ENCODE peak calls at places on chromosomes 4 and X, in five cellular contexts. R is iPS DF 6.9, W is stomach, T is prostate gland, B is esophagus squamous epithelium. F is an unnamed sample.

GRCh38 chr4:172042714-172043114 is 229.5 kb downstream of the GALNTL6 start:
- DNase-seq in R (no peak), W (no peak), T (no peak), B (no peak), F (no peak)

GRCh38 chr4:153453455-153453854 is 12.7 kb upstream of the TMEM131L start:
- DNase-seq in R (no peak), W (no peak), T (no peak), B (no peak), F (no peak)

GRCh38 chrX:129771266-129771995 is 8.3 kb upstream of the SASH3 start:
- DNase-seq in R (no peak), W (no peak), T (no peak), B (no peak), F (no peak)

GRCh38 chr4:177155454-177155853 is 154.2 kb upstream of the NEIL3 start:
- DNase-seq in R (no peak), W (no peak), T (no peak), B (no peak), F (no peak)

GRCh38 chr4:138192113-138192512 is 50.0 kb downstream of the SLC7A11 start:
- DNase-seq in R (no peak), W (no peak), T (no peak), B (no peak), F (no peak)

GRCh38 chrX:134512566-134512965 is 52.6 kb downstream of the HPRT1 start:
- DNase-seq in R (no peak), W (no peak), T (no peak), B (no peak), F (no peak)

GRCh38 chrX:49919617-49920016 is 2.8 kb upstream of the CLCN5 start:
- DNase-seq in R (peak; percentile 4), W (peak; percentile 55), T (no peak), B (no peak), F (no peak)

GRCh38 chrX:25020391-25021131 is 4.8 kb upstream of the ARX start:
- DNase-seq in R (no peak), W (no peak), T (no peak), B (no peak), F (no peak)

GRCh38 chrX:153766098-153766817 is 2.2 kb downstream of the PLXNB3 start:
- DNase-seq in R (no peak), W (no peak), T (no peak), B (no peak), F (no peak)

GRCh38 chr4:180587379-180587778 is 1655.8 kb upstream of the TENM3 start:
- DNase-seq in R (no peak), W (no peak), T (no peak), B (no peak), F (no peak)

GRCh38 chr4:120399846-120400245 is 333.2 kb upstream of the MAD2L1 start:
- DNase-seq in R (no peak), W (no peak), T (no peak), B (no peak), F (no peak)

GRCh38 chr4:10639664-10640063 is 44.9 kb downstream of the CLNK start:
- DNase-seq in R (no peak), W (no peak), T (no peak), B (no peak), F (no peak)

GRCh38 chr4:71026086-71026485 is 32.6 kb downstream of the DCK start:
- DNase-seq in R (no peak), W (no peak), T (no peak), B (no peak), F (no peak)

GRCh38 chr4:20251796-20252655 is at the start of gene SLIT2:
- DNase-seq in R (no peak), W (peak; percentile 81), T (peak; percentile 78), B (no peak), F (no peak)

GRCh38 chr4:165177725-165178666 is 29.4 kb upstream of the KLHL2 start:
- DNase-seq in R (no peak), W (no peak), T (no peak), B (no peak), F (no peak)

GRCh38 chr4:13966241-13967195 is 339.0 kb upstream of the BOD1L1 start:
- DNase-seq in R (no peak), W (no peak), T (no peak), B (no peak), F (no peak)

GRCh38 chr4:40241936-40242590 is 45.2 kb downstream of the RHOH start:
- DNase-seq in R (no peak), W (no peak), T (no peak), B (no peak), F (peak; percentile 54)

GRCh38 chr4:100016191-100016590 is 66.1 kb upstream of the H2AZ1 start:
- DNase-seq in R (no peak), W (no peak), T (no peak), B (no peak), F (no peak)

GRCh38 chr4:7941111-7942018 is 1.7 kb upstream of the AFAP1 start:
- DNase-seq in R (no peak), W (no peak), T (peak; percentile 14), B (no peak), F (no peak)

GRCh38 chr4:188573104-188573503 is 433.9 kb downstream of the TRIML1 start:
- DNase-seq in R (no peak), W (no peak), T (no peak), B (no peak), F (no peak)

GRCh38 chr4:6380746-6381411 is 91.5 kb downstream of the PPP2R2C start:
- DNase-seq in R (no peak), W (no peak), T (no peak), B (no peak), F (no peak)

GRCh38 chr4:38671594-38671943 is 7.6 kb downstream of the KLF3 start:
- DNase-seq in R (no peak), W (no peak), T (no peak), B (no peak), F (no peak)

GRCh38 chr4:153488006-153488718 is 22.0 kb downstream of the TMEM131L start:
- DNase-seq in R (no peak), W (no peak), T (no peak), B (no peak), F (peak; percentile 81)

GRCh38 chrX:82677281-82677680 is 830.8 kb upstream of the POU3F4 start:
- DNase-seq in R (no peak), W (no peak), T (no peak), B (no peak), F (no peak)

GRCh38 chr4:4681651-4682050 is 139.8 kb upstream of the STX18 start:
- DNase-seq in R (no peak), W (no peak), T (no peak), B (no peak), F (no peak)

GRCh38 chrX:49053223-49054072 is 5.4 kb upstream of the CCDC120 start:
- DNase-seq in R (no peak), W (peak; percentile 62), T (peak; percentile 22), B (no peak), F (peak; percentile 41)

GRCh38 chr4:106316773-106317409 is 541 bp downstream of the AIMP1 start:
- DNase-seq in R (no peak), W (no peak), T (no peak), B (no peak), F (no peak)

GRCh38 chrX:119638725-119639471 is 32.7 kb upstream of the NKRF start:
- DNase-seq in R (no peak), W (no peak), T (no peak), B (no peak), F (no peak)

DNA sequence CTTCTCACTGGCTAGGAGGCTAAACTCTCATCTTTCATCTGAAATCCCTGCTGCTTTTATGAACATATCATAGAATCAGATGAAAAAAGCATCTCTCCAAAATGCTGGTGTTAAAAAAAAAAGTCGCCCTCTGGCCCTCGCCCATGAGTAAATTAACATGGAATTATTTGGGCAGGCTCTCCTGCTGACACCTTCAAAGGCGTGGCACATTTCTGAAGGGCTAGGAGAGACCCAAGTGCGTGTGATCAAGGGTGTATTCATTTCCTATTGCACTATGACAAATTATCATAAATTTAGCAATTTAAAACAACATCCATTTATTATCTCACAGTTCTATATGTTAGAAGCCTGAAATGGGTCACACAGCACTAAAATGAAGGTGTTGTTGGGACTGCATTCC is 5.1 kb downstream of the ANXA3 start:
- DNase-seq in R (no peak), W (no peak), T (no peak), B (no peak), F (no peak)
- H3K4me1 ChIP-seq in R (peaks cover 3% of the 10 kb centered on the region), W (peaks cover 74% of the 10 kb centered on the region), T (peaks cover 14% of the 10 kb centered on the region), B (peaks cover 38% of the 10 kb centered on the region), F (no peaks in the 10 kb centered on the region)

GRCh38 chrX:144717682-144718081 is 529.6 kb upstream of the SPANXN1 start:
- DNase-seq in R (no peak), W (no peak), T (no peak), B (no peak), F (no peak)

GRCh38 chrX:144715356-144715755 is 531.9 kb upstream of the SPANXN1 start:
- DNase-seq in R (no peak), W (no peak), T (no peak), B (no peak), F (no peak)

GRCh38 chrX:144716187-144716586 is 531.1 kb upstream of the SPANXN1 start:
- DNase-seq in R (no peak), W (no peak), T (no peak), B (no peak), F (no peak)
- H3K27me3 ChIP-seq in R (no peaks in the 10 kb centered on the region), W (no peaks in the 10 kb centered on the region), T (no peaks in the 10 kb centered on the region), B (no peaks in the 10 kb centered on the region), F (no peaks in the 10 kb centered on the region)

GRCh38 chrX:75096331-75096730 is 59.8 kb downstream of the ABCB7 start:
- DNase-seq in R (no peak), W (no peak), T (no peak), B (no peak), F (no peak)
- H3K4me1 ChIP-seq in R (no peaks in the 10 kb centered on the region), W (no peaks in the 10 kb centered on the region), T (no peaks in the 10 kb centered on the region), B (no peaks in the 10 kb centered on the region), F (no peaks in the 10 kb centered on the region)

GRCh38 chrX:70436380-70436779 is 8.3 kb upstream of the DLG3 start:
- DNase-seq in R (no peak), W (no peak), T (no peak), B (no peak), F (no peak)
- H3K27me3 ChIP-seq in R (no peaks in the 10 kb centered on the region), W (no peaks in the 10 kb centered on the region), T (no peaks in the 10 kb centered on the region), B (peaks cover 7% of the 10 kb centered on the region), F (no peaks in the 10 kb centered on the region)

F was measured in effector memory CD4-positive, alpha-beta T cell.